ENCODE peak calls at places on chromosomes 3 and 15, in seven cellular contexts. M, X, S, U, L, T and Q are unnamed samples.
A peak's percentile ranks its signal among the peaks of the same experiment; 100 is the strongest.

GRCh38 chr15:40790723-40791122 is 16.2 kb upstream of the ZFYVE19 start:
- DNase-seq in M (no peak), X (no peak), S (peak; percentile 27), U (no peak), L (no peak), T (peak; percentile 14), Q (no peak)

GRCh38 chr15:86106306-86106705 is 26.6 kb downstream of the AGBL1 start:
- DNase-seq in M (no peak), X (no peak), S (no peak), U (no peak), L (no peak), T (no peak), Q (no peak)

GRCh38 chr3:124174463-124174862 is 182.5 kb upstream of the ROPN1 start:
- DNase-seq in M (no peak), X (peak; percentile 49), S (no peak), U (peak; percentile 79), L (no peak), T (no peak), Q (no peak)

GRCh38 chr3:143697975-143698374 is 150.3 kb downstream of the SLC9A9 start:
- DNase-seq in M (no peak), X (no peak), S (no peak), U (peak; percentile 35), L (peak; percentile 7), T (no peak), Q (no peak)

GRCh38 chr15:101492752-101493692 is 3.5 kb upstream of the PCSK6 start:
- DNase-seq in M (no peak), X (no peak), S (no peak), U (no peak), L (no peak), T (no peak), Q (no peak)

GRCh38 chr3:106428565-106428994 is 559.8 kb upstream of the CBLB start:
- DNase-seq in M (peak; percentile 99), X (no peak), S (peak; percentile 52), U (no peak), L (no peak), T (peak; percentile 51), Q (no peak)

GRCh38 chr3:187773963-187774789 is 28.9 kb upstream of the BCL6 start:
- DNase-seq in M (no peak), X (no peak), S (no peak), U (no peak), L (no peak), T (no peak), Q (no peak)

GRCh38 chr3:42660898-42661297 is 7.4 kb downstream of the ZBTB47 start:
- DNase-seq in M (no peak), X (no peak), S (no peak), U (peak; percentile 72), L (no peak), T (no peak), Q (no peak)

GRCh38 chr3:173371848-173372487 is 25.6 kb upstream of the NLGN1 start:
- DNase-seq in M (peak; percentile 10), X (peak; percentile 18), S (peak; percentile 6), U (peak; percentile 22), L (no peak), T (peak; percentile 37), Q (no peak)

GRCh38 chr15:92332125-92332899 is 61.4 kb upstream of the ST8SIA2 start:
- DNase-seq in M (no peak), X (no peak), S (no peak), U (no peak), L (no peak), T (no peak), Q (no peak)

GRCh38 chr3:125051205-125051604 is 4.6 kb downstream of the HEG1 start:
- DNase-seq in M (no peak), X (no peak), S (no peak), U (no peak), L (no peak), T (no peak), Q (no peak)

GRCh38 chr15:80885180-80885579 is 104.4 kb downstream of the MESD start:
- DNase-seq in M (no peak), X (no peak), S (no peak), U (no peak), L (no peak), T (no peak), Q (no peak)

GRCh38 chr3:97952280-97952679 is 20.0 kb downstream of the RIOX2 start:
- DNase-seq in M (peak; percentile 61), X (no peak), S (no peak), U (no peak), L (no peak), T (peak; percentile 58), Q (no peak)

GRCh38 chr15:90340345-90340744 is 11.7 kb upstream of the ZNF774 start:
- DNase-seq in M (no peak), X (peak; percentile 20), S (no peak), U (no peak), L (peak; percentile 73), T (no peak), Q (no peak)